ENCODE peak calls at places on chromosomes 4 and X, in seven cellular contexts. Q, W, L, S, D, T and G are unnamed samples.

GRCh38 chr4:101198741-101199339 is 148.5 kb downstream of the PPP3CA start:
- DNase-seq in Q (no peak), W (no peak), L (no peak), S (no peak), D (no peak), T (no peak), G (no peak)

GRCh38 chr4:55173580-55173979 is 48.2 kb upstream of the KDR start:
- DNase-seq in Q (peak), W (no peak), L (no peak), S (no peak), D (no peak), T (no peak), G (no peak)

GRCh38 chr4:175306436-175306835 is 388.3 kb downstream of the ADAM29 start:
- DNase-seq in Q (no peak), W (no peak), L (no peak), S (no peak), D (peak), T (no peak), G (no peak)

GRCh38 chr4:3831529-3832150 is 65.5 kb downstream of the ADRA2C start:
- DNase-seq in Q (no peak), W (no peak), L (no peak), S (no peak), D (no peak), T (no peak), G (no peak)

GRCh38 chr4:3269105-3269927 is 20.4 kb downstream of the MSANTD1 start:
- DNase-seq in Q (no peak), W (no peak), L (no peak), S (no peak), D (no peak), T (no peak), G (no peak)

GRCh38 chr4:742742-743311 is 37.2 kb downstream of the PCGF3 start:
- DNase-seq in Q (peak), W (peak), L (no peak), S (peak), D (peak), T (peak), G (no peak)

GRCh38 chr4:52911684-52912294 is 49.7 kb downstream of the RASL11B start:
- DNase-seq in Q (peak), W (peak), L (no peak), S (peak), D (peak), T (peak), G (peak)

GRCh38 chr4:165312506-165312905 is 15.0 kb upstream of the MSMO1 start:
- DNase-seq in Q (peak), W (no peak), L (no peak), S (no peak), D (no peak), T (no peak), G (no peak)

GRCh38 chr4:2913168-2913567 is 50.0 kb downstream of the NOP14 start:
- DNase-seq in Q (no peak), W (no peak), L (no peak), S (no peak), D (no peak), T (no peak), G (no peak)

GRCh38 chrX:71100581-71101505 is 5.2 kb downstream of the FOXO4 start:
- DNase-seq in Q (no peak), W (no peak), L (no peak), S (no peak), D (no peak), T (no peak), G (no peak)

GRCh38 chr4:146638801-146639351 is at the start of gene POU4F2:
- DNase-seq in Q (peak), W (no peak), L (no peak), S (peak), D (peak), T (peak), G (no peak)

GRCh38 chr4:100644150-100644549 is 126.3 kb upstream of the EMCN start:
- DNase-seq in Q (no peak), W (no peak), L (no peak), S (no peak), D (no peak), T (no peak), G (no peak)

GRCh38 chr4:10647811-10648210 is 36.8 kb downstream of the CLNK start:
- DNase-seq in Q (no peak), W (no peak), L (no peak), S (no peak), D (no peak), T (no peak), G (no peak)

GRCh38 chr4:154361450-154361849 is 130.1 kb downstream of the DCHS2 start:
- DNase-seq in Q (no peak), W (peak), L (no peak), S (no peak), D (no peak), T (no peak), G (no peak)